ENCODE peak calls at places on chromosomes 6 and 20, in eight cellular contexts. One of them, this sample, is unnamed.

GRCh38 chr6:167795321-167795811 is 31.3 kb upstream of the AFDN start:
- DNase-seq in CD4-positive, alpha-beta T cell: no peak
- DNase-seq in lung: peak
- DNase-seq in testis: no peak
- DNase-seq in cardiac muscle cell: no peak
- DNase-seq in dorsolateral prefrontal cortex: no peak
- DNase-seq in CD8-positive, alpha-beta memory T cell: no peak
- DNase-seq in fibroblast of lung: no peak
- DNase-seq in this sample: no peak

GRCh38 chr20:1397710-1398109 is 4.9 kb upstream of the FKBP1A start:
- DNase-seq in cardiac muscle cell: no peak
- DNase-seq in testis: no peak
- DNase-seq in CD8-positive, alpha-beta memory T cell: no peak
- DNase-seq in CD4-positive, alpha-beta T cell: no peak
- DNase-seq in dorsolateral prefrontal cortex: no peak
- DNase-seq in lung: no peak
- DNase-seq in fibroblast of lung: peak
- DNase-seq in this sample: no peak

GRCh38 chr6:41344865-41345264 is 9.5 kb downstream of the NCR2 start:
- DNase-seq in CD4-positive, alpha-beta T cell: peak
- DNase-seq in CD8-positive, alpha-beta memory T cell: peak
- DNase-seq in dorsolateral prefrontal cortex: no peak
- DNase-seq in cardiac muscle cell: no peak
- DNase-seq in fibroblast of lung: no peak
- DNase-seq in testis: no peak
- DNase-seq in lung: peak
- DNase-seq in this sample: no peak

GRCh38 chr20:24724982-24725533 is 224.0 kb upstream of the CST7 start:
- DNase-seq in testis: no peak
- DNase-seq in dorsolateral prefrontal cortex: no peak
- DNase-seq in CD4-positive, alpha-beta T cell: no peak
- DNase-seq in cardiac muscle cell: no peak
- DNase-seq in CD8-positive, alpha-beta memory T cell: no peak
- DNase-seq in lung: peak
- DNase-seq in fibroblast of lung: no peak
- DNase-seq in this sample: no peak

GRCh38 chr6:48136856-48137255 is 25.9 kb upstream of the PTCHD4 start:
- DNase-seq in testis: no peak
- DNase-seq in cardiac muscle cell: no peak
- DNase-seq in fibroblast of lung: no peak
- DNase-seq in CD4-positive, alpha-beta T cell: no peak
- DNase-seq in lung: no peak
- DNase-seq in CD8-positive, alpha-beta memory T cell: no peak
- DNase-seq in dorsolateral prefrontal cortex: no peak
- DNase-seq in this sample: no peak

GRCh38 chr6:79647756-79648155 is 16.6 kb downstream of the SH3BGRL2 start:
- DNase-seq in dorsolateral prefrontal cortex: no peak
- DNase-seq in lung: no peak
- DNase-seq in CD4-positive, alpha-beta T cell: no peak
- DNase-seq in cardiac muscle cell: no peak
- DNase-seq in fibroblast of lung: no peak
- DNase-seq in CD8-positive, alpha-beta memory T cell: no peak
- DNase-seq in testis: no peak
- DNase-seq in this sample: no peak

GRCh38 chr20:16528078-16528477 is 45.2 kb downstream of the KIF16B start:
- DNase-seq in cardiac muscle cell: no peak
- DNase-seq in CD4-positive, alpha-beta T cell: no peak
- DNase-seq in fibroblast of lung: peak
- DNase-seq in lung: no peak
- DNase-seq in CD8-positive, alpha-beta memory T cell: no peak
- DNase-seq in testis: peak
- DNase-seq in dorsolateral prefrontal cortex: no peak
- DNase-seq in this sample: no peak

GRCh38 chr6:29071831-29072723 is 15.0 kb downstream of the OR2B3 start:
- DNase-seq in lung: no peak
- DNase-seq in testis: peak
- DNase-seq in CD4-positive, alpha-beta T cell: no peak
- DNase-seq in fibroblast of lung: no peak
- DNase-seq in CD8-positive, alpha-beta memory T cell: no peak
- DNase-seq in cardiac muscle cell: peak
- DNase-seq in dorsolateral prefrontal cortex: no peak
- DNase-seq in this sample: no peak

GRCh38 chr6:150922137-150922536 is 56.6 kb downstream of the MTHFD1L start:
- DNase-seq in CD4-positive, alpha-beta T cell: no peak
- DNase-seq in dorsolateral prefrontal cortex: no peak
- DNase-seq in cardiac muscle cell: no peak
- DNase-seq in CD8-positive, alpha-beta memory T cell: no peak
- DNase-seq in lung: no peak
- DNase-seq in fibroblast of lung: no peak
- DNase-seq in testis: no peak
- DNase-seq in this sample: no peak

GRCh38 chr20:62227977-62228958 is 8.2 kb upstream of the HRH3 start:
- DNase-seq in fibroblast of lung: no peak
- DNase-seq in testis: no peak
- DNase-seq in cardiac muscle cell: no peak
- DNase-seq in CD4-positive, alpha-beta T cell: no peak
- DNase-seq in CD8-positive, alpha-beta memory T cell: no peak
- DNase-seq in lung: no peak
- DNase-seq in dorsolateral prefrontal cortex: no peak
- DNase-seq in this sample: no peak

GRCh38 chr20:8050117-8050837 is 30.7 kb upstream of the TMX4 start:
- DNase-seq in fibroblast of lung: no peak
- DNase-seq in CD4-positive, alpha-beta T cell: no peak
- DNase-seq in testis: no peak
- DNase-seq in cardiac muscle cell: no peak
- DNase-seq in lung: no peak
- DNase-seq in dorsolateral prefrontal cortex: no peak
- DNase-seq in CD8-positive, alpha-beta memory T cell: no peak
- DNase-seq in this sample: no peak
- H3K27ac ChIP-seq in fibroblast of lung: no peak
- H3K27ac ChIP-seq in CD4-positive, alpha-beta T cell: no peak
- H3K27ac ChIP-seq in testis: no peak
- H3K27ac ChIP-seq in cardiac muscle cell: no peak
- H3K27ac ChIP-seq in lung: no peak
- H3K27ac ChIP-seq in dorsolateral prefrontal cortex: no peak
- H3K27ac ChIP-seq in CD8-positive, alpha-beta memory T cell: no peak
- H3K27ac ChIP-seq in this sample: no peak

DNA sequence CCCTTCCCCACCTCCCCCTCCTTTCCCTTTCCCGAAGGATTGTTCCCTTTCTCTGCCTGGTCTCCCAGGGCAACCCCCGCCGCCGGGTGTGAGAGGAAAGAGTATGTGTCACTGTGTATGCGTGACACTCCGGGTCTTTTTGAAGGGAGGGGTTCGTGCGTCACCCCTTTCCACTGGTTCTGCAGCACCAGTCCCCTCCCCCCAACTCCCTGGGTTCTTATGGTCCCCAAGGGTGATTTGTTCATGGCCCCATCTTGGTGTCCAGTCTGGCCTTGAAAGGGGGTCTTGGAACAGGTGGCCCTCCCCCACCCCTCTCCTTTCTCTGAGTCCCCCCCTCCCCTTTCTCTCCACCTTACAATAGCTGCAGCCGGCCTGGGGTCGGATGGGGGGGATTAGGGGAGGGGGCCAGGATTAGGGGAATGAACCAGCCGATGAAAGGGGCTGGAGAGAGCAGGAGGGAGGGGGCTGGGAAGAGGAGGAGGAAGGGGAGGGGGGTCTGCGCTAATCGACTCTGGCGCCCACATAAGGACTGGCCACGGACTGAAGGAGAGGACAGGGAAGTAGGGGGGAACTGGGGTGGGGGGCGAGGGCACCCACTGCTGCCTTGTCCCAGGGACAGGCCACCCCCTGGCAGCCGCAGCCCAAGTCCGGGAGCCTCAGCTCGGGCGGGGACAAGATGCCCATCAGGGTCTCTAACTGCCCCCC is 1.3 kb upstream of the RING1 start:
- DNase-seq in cardiac muscle cell: no peak
- DNase-seq in dorsolateral prefrontal cortex: no peak
- DNase-seq in CD4-positive, alpha-beta T cell: no peak
- DNase-seq in fibroblast of lung: no peak
- DNase-seq in testis: no peak
- DNase-seq in lung: no peak
- DNase-seq in CD8-positive, alpha-beta memory T cell: no peak
- DNase-seq in this sample: no peak
- H3K27ac ChIP-seq in cardiac muscle cell: no peak
- H3K27ac ChIP-seq in dorsolateral prefrontal cortex: no peak
- H3K27ac ChIP-seq in CD4-positive, alpha-beta T cell: no peak
- H3K27ac ChIP-seq in fibroblast of lung: peak
- H3K27ac ChIP-seq in testis: peak
- H3K27ac ChIP-seq in lung: no peak
- H3K27ac ChIP-seq in CD8-positive, alpha-beta memory T cell: peak
- H3K27ac ChIP-seq in this sample: no peak

GRCh38 chr6:133132092-133132491 is 109.1 kb upstream of the EYA4 start:
- DNase-seq in CD4-positive, alpha-beta T cell: no peak
- DNase-seq in dorsolateral prefrontal cortex: no peak
- DNase-seq in CD8-positive, alpha-beta memory T cell: no peak
- DNase-seq in cardiac muscle cell: peak
- DNase-seq in fibroblast of lung: peak
- DNase-seq in testis: no peak
- DNase-seq in lung: no peak
- DNase-seq in this sample: no peak
- H3K27ac ChIP-seq in CD4-positive, alpha-beta T cell: no peak
- H3K27ac ChIP-seq in dorsolateral prefrontal cortex: no peak
- H3K27ac ChIP-seq in CD8-positive, alpha-beta memory T cell: no peak
- H3K27ac ChIP-seq in cardiac muscle cell: peak
- H3K27ac ChIP-seq in fibroblast of lung: no peak
- H3K27ac ChIP-seq in testis: no peak
- H3K27ac ChIP-seq in lung: peak
- H3K27ac ChIP-seq in this sample: no peak

GRCh38 chr6:3125832-3126231 is 7.3 kb downstream of the BPHL start:
- DNase-seq in fibroblast of lung: no peak
- DNase-seq in dorsolateral prefrontal cortex: no peak
- DNase-seq in CD4-positive, alpha-beta T cell: no peak
- DNase-seq in testis: no peak
- DNase-seq in lung: no peak
- DNase-seq in cardiac muscle cell: no peak
- DNase-seq in CD8-positive, alpha-beta memory T cell: no peak
- DNase-seq in this sample: no peak
- H3K27ac ChIP-seq in fibroblast of lung: no peak
- H3K27ac ChIP-seq in dorsolateral prefrontal cortex: no peak
- H3K27ac ChIP-seq in CD4-positive, alpha-beta T cell: no peak
- H3K27ac ChIP-seq in testis: no peak
- H3K27ac ChIP-seq in lung: no peak
- H3K27ac ChIP-seq in cardiac muscle cell: no peak
- H3K27ac ChIP-seq in CD8-positive, alpha-beta memory T cell: no peak
- H3K27ac ChIP-seq in this sample: no peak

This sample was measured in caudate nucleus.